ENCODE peak calls at places on chromosomes 11 and 22, in six cellular contexts. T is Calu3, I is Right ventricle myocardium inferior, B is G401, K is astrocyte of the cerebellum, Y is transverse colon. V is an unnamed sample.

GRCh38 chr11:113689711-113690618 is 16.1 kb downstream of the TMPRSS5 start:
- DNase-seq in T (peak), B (no peak), Y (no peak), K (no peak), I (no peak), V (no peak)

GRCh38 chr22:30116362-30117117 is 36.3 kb downstream of the HORMAD2 start:
- DNase-seq in K (peak), Y (no peak), T (no peak), B (no peak), I (no peak), V (no peak)

GRCh38 chr22:50568626-50569025 is 5.9 kb upstream of the SYCE3 start:
- DNase-seq in K (no peak), Y (peak), B (no peak), I (no peak), T (no peak), V (no peak)

GRCh38 chr11:12717851-12718291 is 43.6 kb downstream of the TEAD1 start:
- DNase-seq in I (no peak), Y (no peak), K (no peak), T (no peak), B (no peak), V (no peak)

GRCh38 chr11:955154-956049 is 29.7 kb downstream of the AP2A2 start:
- DNase-seq in Y (peak), T (peak), I (peak), K (no peak), B (peak), V (no peak)

GRCh38 chr22:44595841-44596341 is 97.9 kb upstream of the RTL6 start:
- DNase-seq in Y (no peak), B (peak), T (no peak), I (no peak), K (peak), V (no peak)

GRCh38 chr11:15711311-15711710 is 596.6 kb downstream of the INSC start:
- DNase-seq in Y (no peak), I (no peak), T (no peak), B (no peak), K (no peak), V (no peak)

GRCh38 chr11:46912526-46913150 is 5.7 kb downstream of the LRP4 start:
- DNase-seq in I (no peak), T (no peak), Y (no peak), B (no peak), K (no peak), V (no peak)

GRCh38 chr11:92397356-92397755 is 172.7 kb downstream of the FAT3 start:
- DNase-seq in I (no peak), K (no peak), B (no peak), Y (no peak), T (no peak), V (no peak)

GRCh38 chr22:40665312-40665711 is 14.0 kb upstream of the MCHR1 start:
- DNase-seq in Y (no peak), T (no peak), B (peak), K (no peak), I (peak), V (no peak)

GRCh38 chr11:94671553-94672366 is 96.4 kb upstream of the AMOTL1 start:
- DNase-seq in I (no peak), T (no peak), B (no peak), Y (no peak), K (no peak), V (no peak)

GRCh38 chr11:82080160-82080559 is 653.5 kb downstream of the FAM181B start:
- DNase-seq in I (no peak), T (no peak), B (no peak), Y (no peak), K (peak), V (no peak)

GRCh38 chr22:41565403-41566054 is 4.7 kb downstream of the CSDC2 start:
- DNase-seq in I (no peak), T (peak), Y (peak), B (peak), K (peak), V (peak)

GRCh38 chr11:103007521-103007920 is 52.0 kb upstream of the MMP13 start:
- DNase-seq in B (no peak), K (no peak), T (no peak), I (no peak), Y (no peak), V (no peak)

GRCh38 chr22:33380789-33381530 is 322.8 kb upstream of the SYN3 start:
- DNase-seq in K (peak), T (no peak), Y (no peak), I (no peak), B (no peak), V (no peak)

GRCh38 chr11:118688851-118689502 is 9.5 kb upstream of the TREH start:
- DNase-seq in B (no peak), T (no peak), I (no peak), K (no peak), Y (no peak), V (no peak)

GRCh38 chr11:2747236-2748015 is 47.6 kb upstream of the KCNQ1OT1 start:
- DNase-seq in B (no peak), I (peak), K (no peak), Y (no peak), T (no peak), V (no peak)

GRCh38 chr11:47327025-47327424 is 25.5 kb downstream of the MYBPC3 start:
- DNase-seq in B (no peak), T (no peak), I (no peak), K (no peak), Y (no peak), V (no peak)

GRCh38 chr11:88522624-88523361 is 185.3 kb upstream of the CTSC start:
- DNase-seq in Y (no peak), T (no peak), B (no peak), K (no peak), I (no peak), V (no peak)

GRCh38 chr11:67352546-67353316 is 615 bp downstream of the POLD4 start:
- DNase-seq in B (no peak), K (no peak), T (peak), I (peak), Y (peak), V (no peak)

GRCh38 chr22:38124236-38124974 is 13.9 kb upstream of the BAIAP2L2 start:
- DNase-seq in I (no peak), K (no peak), B (no peak), Y (no peak), T (no peak), V (no peak)

GRCh38 chr11:10307411-10308207 is 2.7 kb downstream of the ADM start:
- DNase-seq in I (peak), B (peak), K (peak), T (peak), Y (peak), V (peak)

GRCh38 chr11:127034973-127035372 is 34.4 kb upstream of the KIRREL3 start:
- DNase-seq in B (no peak), K (no peak), I (no peak), T (no peak), Y (no peak), V (no peak)

GRCh38 chr11:78256962-78257361 is 68.2 kb downstream of the USP35 start:
- DNase-seq in K (peak), B (no peak), T (no peak), Y (peak), I (peak), V (no peak)

GRCh38 chr11:131278472-131278871 is 91.9 kb upstream of the NTM start:
- DNase-seq in T (no peak), B (no peak), I (no peak), Y (no peak), K (no peak), V (no peak)

GRCh38 chr11:47398011-47398410 is 10.4 kb upstream of the SLC39A13 start:
- DNase-seq in B (peak), Y (no peak), K (no peak), I (no peak), T (no peak), V (no peak)

GRCh38 chr22:50270302-50271010 is at the start of gene MAPK11:
- DNase-seq in B (peak), K (no peak), I (peak), T (peak), Y (peak), V (no peak)

GRCh38 chr22:40449676-40450035 is 79.3 kb downstream of the SGSM3 start:
- DNase-seq in B (peak), Y (no peak), K (peak), T (no peak), I (no peak), V (no peak)